ENCODE peak calls at places on chromosomes 1 and 21, in six cellular contexts. Q is K562, M is GM12891, D is H1, Y is HepG2, T is GM12878. H is an unnamed sample.

GRCh38 chr1:28297826-28298225 is 31.0 kb upstream of the MED18 start:
- DNase-seq in M (peak), Y (no peak), Q (no peak), D (no peak), T (peak), H (no peak)

GRCh38 chr1:116881879-116882520 is 27.7 kb upstream of the PTGFRN start:
- DNase-seq in M (no peak), D (no peak), Q (peak), T (no peak), Y (peak), H (no peak)

GRCh38 chr21:33374080-33374873 is 28.9 kb upstream of the IFNGR2 start:
- DNase-seq in Q (peak), T (no peak), D (no peak), M (no peak), Y (peak), H (no peak)

GRCh38 chr1:58968360-58968952 is 184.6 kb upstream of the JUN start:
- DNase-seq in Y (no peak), M (peak), Q (peak), T (peak), D (no peak), H (no peak)

GRCh38 chr1:89720839-89721238 is 87.9 kb downstream of the LRRC8C start:
- DNase-seq in D (no peak), Y (no peak), T (no peak), Q (no peak), M (no peak), H (no peak)

GRCh38 chr1:14733053-14733778 is 134.7 kb downstream of the KAZN start:
- DNase-seq in M (no peak), Q (no peak), T (peak), D (peak), Y (peak), H (no peak)

GRCh38 chr1:69836961-69837636 is 269.4 kb downstream of the LRRC7 start:
- DNase-seq in Q (no peak), T (no peak), M (no peak), Y (no peak), D (no peak), H (no peak)

GRCh38 chr1:108609483-108610066 is 49.7 kb downstream of the EEIG2 start:
- DNase-seq in T (no peak), M (no peak), D (no peak), Y (no peak), Q (no peak), H (no peak)

GRCh38 chr1:173445656-173446055 is 31.5 kb upstream of the PRDX6 start:
- DNase-seq in Y (no peak), T (no peak), Q (no peak), D (no peak), M (no peak), H (no peak)

GRCh38 chr1:41135196-41135947 is 106.7 kb downstream of the SCMH1 start:
- DNase-seq in D (no peak), T (no peak), M (no peak), Q (no peak), Y (no peak), H (no peak)

GRCh38 chr21:41152149-41152548 is 15.8 kb upstream of the BACE2 start:
- DNase-seq in Q (no peak), Y (no peak), M (no peak), D (no peak), T (no peak), H (no peak)

GRCh38 chr1:37513795-37514349 is 694 bp downstream of the MEAF6 start:
- DNase-seq in M (peak), T (no peak), Q (peak), Y (peak), D (no peak), H (peak)

GRCh38 chr1:81760487-81761097 is 40.1 kb upstream of the ADGRL2 start:
- DNase-seq in Y (no peak), T (no peak), D (no peak), M (no peak), Q (no peak), H (no peak)

GRCh38 chr1:232291681-232292080 is 338.3 kb downstream of the SIPA1L2 start:
- DNase-seq in Y (no peak), M (no peak), T (no peak), D (no peak), Q (no peak), H (no peak)

GRCh38 chr1:200837931-200838571 is 34.7 kb upstream of the GPR25 start:
- DNase-seq in D (no peak), M (no peak), Q (no peak), T (no peak), Y (no peak), H (no peak)

GRCh38 chr1:175319112-175319911 is 126.7 kb upstream of the KIAA0040 start:
- DNase-seq in M (peak), D (peak), Q (peak), Y (peak), T (peak), H (peak)

GRCh38 chr21:45225741-45226327 is 61.9 kb downstream of the POFUT2 start:
- DNase-seq in D (no peak), M (no peak), Y (no peak), Q (no peak), T (no peak), H (no peak)

GRCh38 chr1:159891275-159892157 is 8.4 kb downstream of the CFAP45 start:
- DNase-seq in M (peak), Y (peak), T (peak), D (peak), Q (peak), H (no peak)

GRCh38 chr1:59687081-59687480 is 127.7 kb upstream of the HOOK1 start:
- DNase-seq in Y (no peak), T (no peak), M (no peak), Q (no peak), D (no peak), H (no peak)

GRCh38 chr1:102593276-102593675 is 515.0 kb downstream of the COL11A1 start:
- DNase-seq in D (no peak), Q (no peak), T (no peak), Y (no peak), M (no peak), H (no peak)

GRCh38 chr1:183165456-183165855 is 20.6 kb upstream of the LAMC2 start:
- DNase-seq in Q (no peak), Y (no peak), D (no peak), T (no peak), M (no peak), H (no peak)

GRCh38 chr1:11616766-11617165 is 37.5 kb downstream of the FBXO2 start:
- DNase-seq in T (no peak), Y (no peak), M (no peak), D (no peak), Q (no peak), H (no peak)

GRCh38 chr1:21537932-21538630 is 28.9 kb downstream of the ALPL start:
- DNase-seq in M (no peak), D (no peak), Y (peak), Q (no peak), T (no peak), H (no peak)

GRCh38 chr1:34406377-34406776 is 229.7 kb downstream of the C1orf94 start:
- DNase-seq in Y (no peak), T (no peak), Q (no peak), M (no peak), D (no peak), H (no peak)

GRCh38 chr21:42666918-42667317 is 13.5 kb downstream of the PDE9A start:
- DNase-seq in T (no peak), Y (peak), M (no peak), Q (no peak), D (no peak), H (no peak)

GRCh38 chr1:115373305-115373704 is 35.3 kb upstream of the NGF start:
- DNase-seq in M (no peak), Q (no peak), T (no peak), D (no peak), Y (no peak), H (no peak)

GRCh38 chr1:100735244-100735643 is 15.7 kb downstream of the VCAM1 start:
- DNase-seq in Y (no peak), T (no peak), D (no peak), Q (no peak), M (no peak), H (no peak)

GRCh38 chr1:29473167-29473855 is 237.0 kb downstream of the PTPRU start:
- DNase-seq in T (no peak), D (no peak), M (no peak), Y (no peak), Q (no peak), H (no peak)

GRCh38 chr1:175356727-175357126 is 164.2 kb upstream of the KIAA0040 start:
- DNase-seq in M (no peak), Y (no peak), Q (no peak), T (no peak), D (no peak), H (no peak)

GRCh38 chr1:36151845-36152203 is 2.5 kb upstream of the TRAPPC3 start:
- DNase-seq in D (no peak), T (no peak), Q (peak), Y (no peak), M (no peak), H (no peak)

GRCh38 chr1:180815188-180815587 is 97.5 kb upstream of the KIAA1614 start:
- DNase-seq in Q (peak), Y (peak), D (no peak), M (no peak), T (no peak), H (no peak)

GRCh38 chr1:150703427-150703826 is 6.5 kb upstream of the GOLPH3L start:
- DNase-seq in T (no peak), D (no peak), Q (no peak), M (no peak), Y (no peak), H (no peak)

GRCh38 chr1:145995964-145996432 is 381 bp downstream of the TXNIP start:
- DNase-seq in T (no peak), Y (no peak), Q (peak), D (no peak), M (no peak), H (no peak)

GRCh38 chr1:226702957-226703831 is 35.9 kb downstream of the ITPKB start:
- DNase-seq in Y (no peak), T (no peak), M (peak), Q (peak), D (no peak), H (peak)

GRCh38 chr21:17848228-17848627 is 29.1 kb upstream of the C21orf91 start:
- DNase-seq in Y (no peak), Q (peak), D (no peak), T (peak), M (peak), H (peak)
- TF ChIP-seq TAF1 in Y (no peak), Q (no peak), D (no peak), T (no peak), M (no peak), H (no peak)

DNA sequence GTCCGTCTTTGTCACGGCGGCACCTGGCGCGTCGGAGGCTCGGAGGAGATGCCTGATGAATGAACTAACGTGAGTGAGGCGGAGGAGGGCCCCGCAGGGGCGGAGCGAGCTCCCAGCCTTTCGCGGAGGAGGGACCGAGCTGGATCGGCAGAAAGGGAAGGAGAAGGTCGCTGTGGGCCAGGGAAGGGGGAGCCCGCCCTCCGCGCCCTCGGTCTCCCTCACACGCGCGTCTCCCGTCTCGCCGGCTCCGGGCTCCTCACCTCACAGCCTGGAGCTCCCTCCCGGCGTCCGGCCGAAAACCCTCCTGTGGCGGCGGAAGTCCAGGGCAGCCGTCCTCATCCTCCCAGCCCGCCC is 518 bp downstream of the ZNF496 start:
- DNase-seq in T (no peak), Y (peak), M (peak), Q (peak), D (no peak), H (peak)
- TF ChIP-seq POLR2A in T (peak), Y (peak), M (no peak), Q (peak), D (no peak), H (no peak)

GRCh38 chr1:230825061-230825803 is 43.1 kb downstream of the C1orf198 start:
- DNase-seq in Y (no peak), M (no peak), D (no peak), T (no peak), Q (no peak), H (no peak)
- TF ChIP-seq TAF1 in Y (no peak), M (no peak), D (no peak), T (no peak), Q (no peak), H (no peak)

GRCh38 chr1:52033190-52034049 is at the start of gene KTI12:
- DNase-seq in D (peak), Q (peak), M (peak), T (peak), Y (peak), H (peak)
- TF ChIP-seq POLR2A in D (peak), Q (peak), M (peak), T (peak), Y (peak), H (peak)

GRCh38 chr1:107138166-107138565 is 2.7 kb upstream of the NTNG1 start:
- DNase-seq in Q (no peak), T (no peak), Y (no peak), D (no peak), M (no peak), H (no peak)
- TF ChIP-seq TAF1 in Q (no peak), T (no peak), Y (no peak), D (no peak), M (no peak), H (no peak)

DNA sequence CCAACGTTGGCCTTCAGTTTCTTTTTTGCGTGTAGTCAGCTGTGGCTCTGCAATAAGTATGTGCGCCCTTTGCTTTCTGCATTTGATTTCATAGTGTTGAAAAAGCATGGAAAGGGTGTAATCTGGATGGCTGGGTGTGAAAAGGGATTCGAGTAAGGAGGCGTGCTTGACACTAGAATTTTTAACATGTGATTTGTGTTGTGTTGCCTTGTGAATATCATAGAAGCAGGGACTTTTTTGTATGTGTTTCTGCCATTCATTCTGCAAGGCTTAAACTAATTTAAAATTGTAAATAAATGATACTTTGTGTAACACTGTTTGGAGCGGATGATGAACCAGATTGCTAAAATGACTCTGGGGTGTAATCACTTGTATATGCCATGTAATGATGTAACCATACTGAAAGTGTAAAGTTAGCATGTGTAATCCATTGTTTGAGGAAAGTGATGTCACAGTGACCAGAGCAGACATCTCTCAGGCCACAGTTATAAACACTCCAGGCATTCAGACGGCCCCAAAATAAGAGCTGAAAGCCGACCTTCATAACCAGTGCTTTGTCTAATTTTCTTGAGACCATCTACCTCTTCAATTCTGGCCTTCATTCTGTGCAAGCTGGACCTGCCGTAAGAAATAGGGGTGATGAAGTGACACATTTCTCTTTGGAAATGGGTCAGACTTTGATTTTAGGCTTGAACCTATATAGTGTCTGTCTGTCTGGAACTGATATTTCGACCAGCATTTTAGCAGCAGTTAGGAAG is 616 bp downstream of the SH3BGR start:
- DNase-seq in M (no peak), Y (peak), Q (peak), T (no peak), D (no peak), H (no peak)
- TF ChIP-seq POLR2A in M (no peak), Y (no peak), Q (no peak), T (no peak), D (no peak), H (no peak)

GRCh38 chr1:152497273-152497672 is 13.3 kb upstream of the LCE5A start:
- DNase-seq in T (no peak), Y (peak), Q (peak), D (no peak), M (no peak), H (no peak)
- TF ChIP-seq TAF1 in T (no peak), Y (no peak), Q (no peak), D (no peak), M (no peak), H (no peak)

DNA sequence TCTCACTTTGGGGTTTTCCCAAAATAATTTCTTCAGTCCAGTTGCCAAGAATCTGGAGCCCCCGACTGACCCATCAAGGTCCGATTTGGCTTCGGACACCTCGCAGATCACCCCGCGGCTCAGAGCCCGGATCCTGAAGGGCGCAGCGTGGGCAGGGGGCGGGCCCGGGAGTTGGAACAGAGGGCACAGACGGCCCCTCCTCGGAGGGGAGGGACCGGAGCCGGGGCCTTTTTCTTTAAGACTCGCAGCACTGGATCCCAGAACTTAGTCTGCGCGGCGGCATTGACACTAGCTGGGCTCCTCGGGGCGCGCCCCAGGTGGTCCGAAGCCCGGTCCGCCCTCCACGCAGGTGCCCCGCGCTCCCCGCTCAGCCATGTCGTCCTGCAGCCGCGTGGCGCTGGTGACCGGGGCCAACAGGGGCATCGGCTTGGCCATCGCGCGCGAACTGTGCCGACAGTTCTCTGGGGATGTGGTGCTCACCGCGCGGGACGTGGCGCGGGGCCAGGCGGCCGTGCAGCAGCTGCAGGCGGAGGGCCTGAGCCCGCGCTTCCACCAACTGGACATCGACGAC is at the start of gene CBR3:
- DNase-seq in M (no peak), T (no peak), D (no peak), Y (no peak), Q (no peak), H (peak)
- TF ChIP-seq POLR2A in M (no peak), T (no peak), D (no peak), Y (no peak), Q (no peak), H (no peak)

DNA sequence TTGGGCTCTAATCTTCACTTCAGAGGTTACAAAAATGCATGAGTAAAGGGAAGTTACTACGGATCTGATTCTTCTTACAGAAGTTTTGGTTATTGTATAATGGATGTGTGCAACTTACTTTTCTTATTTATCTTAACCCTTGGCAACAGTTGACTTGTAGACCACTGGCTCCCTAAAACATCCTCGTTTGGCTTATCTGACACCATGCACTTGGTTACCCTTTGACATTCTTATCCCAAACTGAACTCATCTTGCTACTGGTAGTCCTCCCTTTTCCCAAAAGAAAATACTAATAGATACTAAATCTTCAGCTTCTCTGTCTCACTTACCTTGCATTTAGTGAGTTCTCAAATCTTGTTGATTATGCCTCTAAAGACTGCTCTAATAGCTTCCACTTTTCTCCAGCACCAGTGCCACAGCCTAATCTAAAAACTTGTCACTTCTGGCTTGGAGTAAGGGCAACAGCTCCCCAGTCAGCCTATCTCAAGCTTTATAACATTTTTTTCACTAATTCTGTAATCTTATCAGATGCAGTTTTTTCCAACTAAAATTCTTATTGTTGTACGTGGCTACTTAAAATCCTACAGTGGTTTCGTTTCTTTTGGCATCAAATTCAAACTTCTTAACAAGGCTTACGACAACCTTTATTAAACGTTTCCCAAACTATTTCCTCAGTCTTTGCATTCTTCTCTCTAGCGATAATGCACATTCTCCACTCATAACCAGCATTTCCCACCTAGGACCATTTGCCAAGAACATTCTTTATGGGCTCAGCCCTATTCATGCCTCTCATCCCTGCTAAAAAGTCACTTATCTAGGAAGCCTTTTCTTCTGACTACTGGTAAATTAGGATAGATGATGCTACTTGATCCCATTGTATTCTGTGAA is 204.2 kb downstream of the KCNT2 start:
- DNase-seq in T (no peak), Q (peak), Y (no peak), D (no peak), M (no peak), H (no peak)
- TF ChIP-seq TAF1 in T (no peak), Q (no peak), Y (no peak), D (no peak), M (no peak), H (no peak)